ENCODE peak calls at places on chromosomes 1 and 21, in seven cellular contexts. I is lower lobe of right lung, P is heart right ventricle, S is adrenal gland, L is lung, T is small intestine, W is fibroblast of lung. X is an unnamed sample.

GRCh38 chr1:114468710-114469468 is 42.1 kb downstream of the TRIM33 start:
- DNase-seq in I (no peak), P (no peak), S (no peak), L (no peak), T (no peak), W (peak; percentile 46), X (no peak)

GRCh38 chr1:113256348-113256729 is 134.0 kb upstream of the MAGI3 start:
- DNase-seq in I (no peak), P (no peak), S (no peak), L (no peak), T (peak; percentile 32), W (no peak), X (no peak)

GRCh38 chr1:245260116-245260882 is 105.5 kb downstream of the KIF26B start:
- DNase-seq in I (no peak), P (no peak), S (no peak), L (no peak), T (peak; percentile 38), W (peak; percentile 10), X (no peak)

GRCh38 chr1:155648207-155649147 is 38.5 kb downstream of the MSTO1 start:
- DNase-seq in I (no peak), P (peak; percentile 11), S (peak; percentile 54), L (peak; percentile 49), T (peak; percentile 79), W (peak; percentile 92), X (no peak)

GRCh38 chr1:86645866-86646647 is 58.3 kb upstream of the SH3GLB1 start:
- DNase-seq in I (no peak), P (no peak), S (no peak), L (no peak), T (no peak), W (no peak), X (no peak)

GRCh38 chr1:20449736-20450311 is 36.2 kb downstream of the CAMK2N1 start:
- DNase-seq in I (no peak), P (no peak), S (no peak), L (no peak), T (no peak), W (peak; percentile 51), X (no peak)

GRCh38 chr1:209030454-209031167 is 552.9 kb upstream of the CAMK1G start:
- DNase-seq in I (peak; percentile 49), P (no peak), S (no peak), L (peak; percentile 75), T (no peak), W (no peak), X (no peak)

GRCh38 chr1:17839641-17840196 is 84.6 kb downstream of the ACTL8 start:
- DNase-seq in I (no peak), P (no peak), S (no peak), L (no peak), T (no peak), W (no peak), X (no peak)

GRCh38 chr1:36765785-36766300 is 268.5 kb downstream of the GRIK3 start:
- DNase-seq in I (no peak), P (no peak), S (no peak), L (no peak), T (no peak), W (no peak), X (no peak)

GRCh38 chr1:220526294-220526693 is 1.6 kb upstream of the MARK1 start:
- DNase-seq in I (no peak), P (no peak), S (no peak), L (no peak), T (no peak), W (no peak), X (no peak)

GRCh38 chr1:218816999-218817398 is 356.7 kb upstream of the LYPLAL1 start:
- DNase-seq in I (no peak), P (no peak), S (no peak), L (no peak), T (no peak), W (no peak), X (no peak)

GRCh38 chr1:228469413-228470162 is 17.6 kb upstream of the RNF187 start:
- DNase-seq in I (no peak), P (no peak), S (no peak), L (no peak), T (no peak), W (no peak), X (no peak)

GRCh38 chr21:26887241-26887640 is 42.0 kb upstream of the ADAMTS1 start:
- DNase-seq in I (no peak), P (no peak), S (no peak), L (no peak), T (no peak), W (peak; percentile 35), X (no peak)

GRCh38 chr21:33981341-33982101 is 65.9 kb upstream of the ATP5PO start:
- DNase-seq in I (no peak), P (no peak), S (no peak), L (no peak), T (no peak), W (no peak), X (no peak)

GRCh38 chr1:66739401-66740157 is 12.7 kb upstream of the DYNLT5 start:
- DNase-seq in I (no peak), P (peak; percentile 14), S (no peak), L (no peak), T (no peak), W (no peak), X (no peak)

GRCh38 chr1:114145504-114146160 is 8.0 kb downstream of the SYT6 start:
- DNase-seq in I (no peak), P (no peak), S (no peak), L (no peak), T (no peak), W (no peak), X (no peak)

GRCh38 chr1:209387969-209388329 is 195.6 kb upstream of the CAMK1G start:
- DNase-seq in I (no peak), P (no peak), S (no peak), L (no peak), T (no peak), W (peak; percentile 83), X (no peak)

GRCh38 chr1:152374451-152374850 is 14.6 kb upstream of the FLG2 start:
- DNase-seq in I (no peak), P (peak; percentile 23), S (no peak), L (no peak), T (no peak), W (no peak), X (peak; percentile 22)

GRCh38 chr1:172630060-172630818 is 28.7 kb upstream of the FASLG start:
- DNase-seq in I (no peak), P (no peak), S (no peak), L (no peak), T (no peak), W (no peak), X (no peak)

GRCh38 chr1:236773919-236774318 is 21.2 kb upstream of the MTR start:
- DNase-seq in I (no peak), P (no peak), S (no peak), L (no peak), T (no peak), W (no peak), X (no peak)

GRCh38 chr1:196407358-196408041 is 200.7 kb downstream of the KCNT2 start:
- DNase-seq in I (no peak), P (no peak), S (no peak), L (no peak), T (no peak), W (peak; percentile 78), X (no peak)

GRCh38 chr21:38914531-38915385 is 109.0 kb downstream of the ETS2 start:
- DNase-seq in I (no peak), P (no peak), S (no peak), L (no peak), T (peak; percentile 73), W (peak; percentile 50), X (no peak)

GRCh38 chr1:52927219-52928082 is at the start of gene SCP2:
- DNase-seq in I (peak; percentile 88), P (peak; percentile 86), S (peak; percentile 87), L (peak; percentile 83), T (peak; percentile 83), W (peak; percentile 68), X (peak; percentile 94)

DNA sequence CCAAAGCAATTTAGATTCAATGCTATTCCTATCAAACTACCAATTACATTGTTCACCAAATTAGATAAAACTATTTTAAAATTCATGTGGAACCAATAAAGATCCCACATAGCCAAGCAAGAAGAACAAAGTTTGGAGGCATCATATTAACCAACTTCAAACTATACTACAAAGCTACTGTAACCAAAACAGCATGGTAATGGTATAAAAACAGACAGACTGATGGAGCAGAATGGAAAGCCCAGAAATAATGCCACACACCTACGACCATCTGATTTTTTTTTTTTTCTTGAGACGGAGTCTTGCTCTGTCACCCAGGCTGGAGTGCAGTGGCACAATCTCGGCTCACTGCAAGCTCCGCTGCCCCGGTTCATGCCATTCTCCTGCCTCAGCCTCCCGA is 7.1 kb downstream of the ZNF124 start:
- DNase-seq in I (no peak), P (no peak), S (no peak), L (no peak), T (no peak), W (no peak), X (no peak)
- H3K9me3 ChIP-seq in I (peaks cover 74% of the 10 kb centered on the region), P (peaks cover 72% of the 10 kb centered on the region), S (peaks cover 15% of the 10 kb centered on the region), L (peaks cover 12% of the 10 kb centered on the region), T (peaks cover 3% of the 10 kb centered on the region), W (no peaks in the 10 kb centered on the region), X (peaks cover 28% of the 10 kb centered on the region)

GRCh38 chr1:200665851-200666250 is 3.9 kb downstream of the DDX59 start:
- DNase-seq in I (no peak), P (no peak), S (no peak), L (no peak), T (no peak), W (peak; percentile 21), X (no peak)

GRCh38 chr1:200669314-200670214 is at the start of gene DDX59:
- DNase-seq in I (peak; percentile 98), P (peak; percentile 97), S (peak; percentile 97), L (peak; percentile 95), T (peak; percentile 94), W (peak; percentile 98), X (peak; percentile 95)

GRCh38 chr1:200670215-200671118 is 760 bp upstream of the DDX59 start:
- DNase-seq in I (peak; percentile 54), P (no peak), S (no peak), L (peak; percentile 39), T (peak; percentile 63), W (peak; percentile 73), X (no peak)

GRCh38 chr1:200668514-200669313 is 993 bp downstream of the DDX59 start:
- DNase-seq in I (no peak), P (no peak), S (no peak), L (no peak), T (peak; percentile 62), W (no peak), X (no peak)

GRCh38 chr1:200666309-200666708 is 3.4 kb downstream of the DDX59 start:
- DNase-seq in I (no peak), P (no peak), S (no peak), L (no peak), T (no peak), W (no peak), X (no peak)
- H3K27ac ChIP-seq in I (no peak overlapping the region), P (peak overlapping the region; percentile 15), S (peak overlapping the region; percentile 36), L (peak overlapping the region; percentile 27), T (no peak overlapping the region), W (no peak overlapping the region), X (peak overlapping the region; percentile 25)

DNA sequence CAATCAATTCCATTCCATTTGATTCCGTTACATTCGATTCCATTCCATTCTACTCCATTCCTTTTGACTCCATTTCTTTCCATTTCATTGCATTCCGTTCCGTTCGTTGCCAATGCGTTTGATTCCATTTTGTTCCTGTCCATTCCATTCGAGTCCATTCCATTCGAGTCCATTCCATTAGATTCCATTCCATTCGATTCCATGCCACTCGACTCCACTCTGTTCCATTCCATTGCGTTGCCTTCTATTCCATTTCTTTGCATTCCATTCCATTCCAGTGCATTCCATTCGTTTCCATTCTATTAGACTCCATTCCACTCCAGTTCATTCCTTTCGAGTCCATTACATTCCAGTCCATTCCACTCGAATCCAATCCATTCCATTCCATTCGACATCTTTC is 2587.5 kb upstream of the TPTE start:
- DNase-seq in I (no peak), P (no peak), S (no peak), L (no peak), T (no peak), W (no peak), X (no peak)
- H3K9me3 ChIP-seq in I (peaks cover 93% of the 10 kb centered on the region), P (no peaks in the 10 kb centered on the region), S (no peaks in the 10 kb centered on the region), L (peaks cover 48% of the 10 kb centered on the region), T (peaks cover 9% of the 10 kb centered on the region), W (peaks cover 20% of the 10 kb centered on the region), X (no peaks in the 10 kb centered on the region)

GRCh38 chr1:9593492-9594465 is 5.1 kb downstream of the TMEM201 start:
- DNase-seq in I (peak; percentile 77), P (peak; percentile 91), S (peak; percentile 93), L (peak; percentile 55), T (peak; percentile 45), W (peak; percentile 66), X (peak; percentile 86)
- H3K27ac ChIP-seq in I (peak overlapping the region; percentile 18), P (peak overlapping the region; percentile 45), S (peak overlapping the region; percentile 76), L (peak overlapping the region; percentile 23), T (no peak overlapping the region), W (peak overlapping the region; percentile 67), X (peak overlapping the region; percentile 54)